ENCODE peak calls at places on chromosome 1, in ten cellular contexts. L, K, C, J, N, T, B, I, V and Q are unnamed samples.
A peak's percentile ranks its signal among the peaks of the same experiment; 100 is the strongest.

GRCh38 chr1:156475568-156476500 is 24.7 kb downstream of the MEF2D start:
- DNase-seq in L (peak; percentile 99), K (peak; percentile 66), C (no peak), J (peak; percentile 81), N (no peak), T (peak; percentile 97), B (no peak), I (peak; percentile 88), V (no peak), Q (peak; percentile 87)

GRCh38 chr1:63547621-63548294 is 24.4 kb downstream of the EFCAB7 start:
- DNase-seq in L (no peak), K (no peak), C (no peak), J (no peak), N (no peak), T (no peak), B (no peak), I (no peak), V (no peak), Q (no peak)

GRCh38 chr1:229229137-229229720 is 41.7 kb upstream of the RAB4A start:
- DNase-seq in L (peak; percentile 34), K (no peak), C (no peak), J (no peak), N (no peak), T (no peak), B (no peak), I (no peak), V (no peak), Q (no peak)

GRCh38 chr1:230398856-230399255 is 27.3 kb downstream of the PGBD5 start:
- DNase-seq in L (no peak), K (no peak), C (no peak), J (no peak), N (no peak), T (no peak), B (no peak), I (no peak), V (no peak), Q (no peak)

GRCh38 chr1:48246727-48247126 is 24.2 kb downstream of the SLC5A9 start:
- DNase-seq in L (no peak), K (peak; percentile 91), C (no peak), J (peak; percentile 81), N (peak; percentile 21), T (peak; percentile 87), B (no peak), I (no peak), V (no peak), Q (no peak)

GRCh38 chr1:238999944-239000343 is 386.4 kb upstream of the CHRM3 start:
- DNase-seq in L (no peak), K (no peak), C (no peak), J (no peak), N (no peak), T (no peak), B (no peak), I (no peak), V (no peak), Q (no peak)

GRCh38 chr1:180628646-180629045 is 3.2 kb upstream of the XPR1 start:
- DNase-seq in L (no peak), K (no peak), C (no peak), J (no peak), N (no peak), T (no peak), B (no peak), I (no peak), V (no peak), Q (no peak)

GRCh38 chr1:51421961-51422360 is 91.6 kb upstream of the TTC39A start:
- DNase-seq in L (no peak), K (no peak), C (peak; percentile 53), J (no peak), N (peak; percentile 65), T (no peak), B (no peak), I (no peak), V (no peak), Q (no peak)

GRCh38 chr1:156893048-156893953 is at the start of gene PEAR1:
- DNase-seq in L (peak; percentile 83), K (no peak), C (no peak), J (no peak), N (no peak), T (no peak), B (no peak), I (no peak), V (no peak), Q (no peak)

GRCh38 chr1:48387409-48387808 is 84.6 kb downstream of the SPATA6 start:
- DNase-seq in L (no peak), K (no peak), C (no peak), J (no peak), N (no peak), T (no peak), B (no peak), I (no peak), V (no peak), Q (no peak)

GRCh38 chr1:27349784-27350672 is 8.2 kb downstream of the SYTL1 start:
- DNase-seq in L (no peak), K (peak; percentile 79), C (no peak), J (peak; percentile 72), N (peak; percentile 94), T (no peak), B (no peak), I (no peak), V (no peak), Q (peak; percentile 94)

GRCh38 chr1:109306832-109307362 is at the start of gene MYBPHL:
- DNase-seq in L (peak; percentile 36), K (no peak), C (peak; percentile 87), J (no peak), N (no peak), T (no peak), B (no peak), I (no peak), V (no peak), Q (peak; percentile 52)

GRCh38 chr1:181073638-181074037 is 14.9 kb upstream of the IER5 start:
- DNase-seq in L (no peak), K (no peak), C (no peak), J (no peak), N (no peak), T (no peak), B (no peak), I (no peak), V (no peak), Q (no peak)

GRCh38 chr1:230376296-230376695 is 49.8 kb downstream of the PGBD5 start:
- DNase-seq in L (no peak), K (no peak), C (no peak), J (no peak), N (no peak), T (no peak), B (no peak), I (no peak), V (no peak), Q (no peak)

GRCh38 chr1:231231511-231231910 is 9.5 kb upstream of the GNPAT start:
- DNase-seq in L (no peak), K (no peak), C (no peak), J (no peak), N (no peak), T (no peak), B (no peak), I (no peak), V (no peak), Q (no peak)

GRCh38 chr1:1090424-1091343 is 16.6 kb upstream of the RNF223 start:
- DNase-seq in L (no peak), K (no peak), C (no peak), J (peak; percentile 7), N (peak; percentile 30), T (no peak), B (no peak), I (no peak), V (no peak), Q (peak; percentile 77)

GRCh38 chr1:80392529-80392928 is 1386.0 kb upstream of the ADGRL4 start:
- DNase-seq in L (no peak), K (no peak), C (no peak), J (no peak), N (no peak), T (no peak), B (no peak), I (no peak), V (no peak), Q (no peak)
- TF ChIP-seq EP300 in L (no peak), K (no peak), C (no peak), J (no peak), N (no peak), T (no peak), B (no peak), I (no peak), V (no peak), Q (no peak)

DNA sequence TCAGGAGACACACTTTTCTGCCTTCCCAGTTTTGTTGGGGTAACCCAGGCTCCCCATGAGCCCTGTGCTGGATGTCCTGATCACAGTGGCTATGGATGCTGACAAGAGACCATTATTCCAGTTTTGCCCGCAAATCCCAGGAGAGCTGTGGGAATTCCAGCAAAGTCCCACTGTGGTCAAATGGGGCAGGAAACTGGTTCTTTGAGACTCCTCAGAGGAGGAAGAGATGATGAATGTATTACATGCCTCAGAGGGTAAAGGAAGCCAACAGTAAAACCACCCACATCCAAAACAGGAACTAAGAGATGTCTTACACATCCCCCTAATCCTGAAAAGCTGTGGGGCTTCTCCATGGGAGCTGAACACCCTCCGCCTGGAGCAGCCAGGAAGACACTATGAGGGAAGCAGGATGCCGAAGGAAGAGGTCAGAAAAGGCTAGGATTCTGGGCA is 12.8 kb upstream of the MPZL1 start:
- DNase-seq in L (no peak), K (no peak), C (no peak), J (no peak), N (no peak), T (no peak), B (no peak), I (no peak), V (peak; percentile 63), Q (no peak)
- TF ChIP-seq POLR2AphosphoS5 in L (no peak), K (no peak), C (no peak), J (no peak), N (no peak), T (no peak), B (no peak), I (no peak), V (no peak), Q (no peak)

GRCh38 chr1:11617314-11617713 is 36.9 kb downstream of the FBXO2 start:
- DNase-seq in L (no peak), K (no peak), C (no peak), J (no peak), N (no peak), T (no peak), B (no peak), I (no peak), V (no peak), Q (no peak)
- TF ChIP-seq EP300 in L (no peak), K (no peak), C (no peak), J (no peak), N (no peak), T (no peak), B (no peak), I (no peak), V (no peak), Q (no peak)

DNA sequence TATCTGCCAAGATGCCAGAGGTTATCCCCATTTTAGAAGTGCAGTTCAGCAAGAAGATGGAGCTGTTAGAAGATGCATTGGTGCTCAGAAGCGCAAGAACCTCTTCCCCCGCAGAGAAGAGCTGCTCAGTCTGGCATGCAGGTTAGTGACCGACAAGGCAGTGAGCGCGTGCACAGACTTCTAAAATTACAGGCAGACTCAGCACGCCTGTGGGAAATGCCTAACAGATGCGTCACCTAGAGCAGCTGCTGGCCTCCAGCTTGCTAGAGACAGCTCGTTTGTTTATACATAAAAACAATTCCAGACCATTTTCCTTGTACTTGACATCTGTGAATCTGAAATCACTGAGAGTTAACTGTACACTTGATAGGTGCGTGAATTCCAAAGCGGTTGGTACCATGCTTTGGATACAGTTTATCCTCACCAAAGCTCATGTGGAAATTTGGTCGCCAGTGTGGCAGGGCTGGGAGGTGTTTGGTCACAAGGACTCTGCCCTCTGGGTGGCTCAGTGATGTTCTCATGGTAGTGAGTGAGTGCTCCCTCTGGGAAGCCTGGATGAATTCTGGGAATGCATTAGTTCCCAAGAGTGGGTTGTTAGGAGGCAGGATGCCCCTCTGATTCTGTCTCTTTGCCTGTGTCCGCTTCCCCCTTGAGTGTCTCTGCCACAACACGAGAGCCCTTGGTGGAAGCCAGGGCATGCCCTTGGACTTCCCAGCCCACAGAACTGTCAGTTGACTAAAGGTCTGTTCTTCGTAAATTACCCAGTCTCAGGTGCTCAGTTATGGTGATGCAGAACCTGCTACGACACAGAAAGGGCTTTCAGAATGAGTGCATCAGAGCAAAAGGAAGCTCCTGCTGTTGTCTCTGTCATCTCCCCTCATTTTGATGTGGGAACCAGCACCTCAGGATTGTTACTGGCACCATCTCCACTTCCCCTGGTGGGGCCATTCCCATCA is 24.4 kb downstream of the SNAP47 start:
- DNase-seq in L (peak; percentile 94), K (no peak), C (no peak), J (peak; percentile 58), N (no peak), T (no peak), B (no peak), I (peak; percentile 86), V (no peak), Q (no peak)
- TF ChIP-seq POLR2AphosphoS5 in L (peak; percentile 57), K (peak; percentile 70), C (no peak), J (peak; percentile 64), N (peak; percentile 30), T (peak; percentile 94), B (no peak), I (no peak), V (no peak), Q (no peak)